ENCODE peak calls at places on chromosomes 7 and 10, in seven cellular contexts. One of them, this sample, is unnamed.

GRCh38 chr10:71431945-71432905 is 35.5 kb downstream of the CDH23 start:
- DNase-seq in germinal center: no peak
- DNase-seq in thoracic aorta: no peak
- DNase-seq in heart left ventricle: no peak
- DNase-seq in hepatic stellate cell: peak
- DNase-seq in GF-D8: no peak
- DNase-seq in lower leg skin: peak
- DNase-seq in this sample: no peak

GRCh38 chr10:51937313-51937712 is 237.9 kb upstream of the CSTF2T start:
- DNase-seq in germinal center: no peak
- DNase-seq in thoracic aorta: no peak
- DNase-seq in heart left ventricle: no peak
- DNase-seq in hepatic stellate cell: peak
- DNase-seq in GF-D8: no peak
- DNase-seq in lower leg skin: no peak
- DNase-seq in this sample: no peak

GRCh38 chr7:151306860-151307259 is 34.8 kb upstream of the NUB1 start:
- DNase-seq in germinal center: no peak
- DNase-seq in thoracic aorta: no peak
- DNase-seq in heart left ventricle: no peak
- DNase-seq in hepatic stellate cell: no peak
- DNase-seq in GF-D8: no peak
- DNase-seq in lower leg skin: peak
- DNase-seq in this sample: no peak

GRCh38 chr10:4755286-4756009 is 70.6 kb upstream of the AKR1E2 start:
- DNase-seq in germinal center: no peak
- DNase-seq in thoracic aorta: no peak
- DNase-seq in heart left ventricle: no peak
- DNase-seq in hepatic stellate cell: no peak
- DNase-seq in GF-D8: no peak
- DNase-seq in lower leg skin: no peak
- DNase-seq in this sample: no peak

GRCh38 chr7:84271550-84271949 is 77.0 kb upstream of the SEMA3A start:
- DNase-seq in germinal center: no peak
- DNase-seq in thoracic aorta: no peak
- DNase-seq in heart left ventricle: no peak
- DNase-seq in hepatic stellate cell: no peak
- DNase-seq in GF-D8: no peak
- DNase-seq in lower leg skin: no peak
- DNase-seq in this sample: no peak

GRCh38 chr10:48750019-48750418 is 65.3 kb downstream of the WDFY4 start:
- DNase-seq in germinal center: no peak
- DNase-seq in thoracic aorta: no peak
- DNase-seq in heart left ventricle: no peak
- DNase-seq in hepatic stellate cell: no peak
- DNase-seq in GF-D8: no peak
- DNase-seq in lower leg skin: peak
- DNase-seq in this sample: no peak

GRCh38 chr7:120998996-120999565 is 10.6 kb downstream of the CPED1 start:
- DNase-seq in germinal center: no peak
- DNase-seq in thoracic aorta: no peak
- DNase-seq in heart left ventricle: no peak
- DNase-seq in hepatic stellate cell: no peak
- DNase-seq in GF-D8: no peak
- DNase-seq in lower leg skin: no peak
- DNase-seq in this sample: no peak

GRCh38 chr10:484925-485661 is 204.4 kb downstream of the DIP2C start:
- DNase-seq in germinal center: no peak
- DNase-seq in thoracic aorta: no peak
- DNase-seq in heart left ventricle: no peak
- DNase-seq in hepatic stellate cell: peak
- DNase-seq in GF-D8: no peak
- DNase-seq in lower leg skin: peak
- DNase-seq in this sample: no peak

GRCh38 chr10:119817991-119818888 is 54.4 kb downstream of the MCMBP start:
- DNase-seq in germinal center: peak
- DNase-seq in thoracic aorta: no peak
- DNase-seq in heart left ventricle: peak
- DNase-seq in hepatic stellate cell: no peak
- DNase-seq in GF-D8: no peak
- DNase-seq in lower leg skin: peak
- DNase-seq in this sample: peak

GRCh38 chr7:11786186-11786585 is 45.8 kb downstream of the THSD7A start:
- DNase-seq in germinal center: no peak
- DNase-seq in thoracic aorta: no peak
- DNase-seq in heart left ventricle: no peak
- DNase-seq in hepatic stellate cell: no peak
- DNase-seq in GF-D8: no peak
- DNase-seq in lower leg skin: no peak
- DNase-seq in this sample: no peak

GRCh38 chr7:151248191-151249033 is at the start of gene SMARCD3:
- DNase-seq in germinal center: no peak
- DNase-seq in thoracic aorta: no peak
- DNase-seq in heart left ventricle: peak
- DNase-seq in hepatic stellate cell: peak
- DNase-seq in GF-D8: no peak
- DNase-seq in lower leg skin: no peak
- DNase-seq in this sample: peak

GRCh38 chr7:6621195-6622128 is 6.1 kb downstream of the ZNF853 start:
- DNase-seq in germinal center: no peak
- DNase-seq in thoracic aorta: no peak
- DNase-seq in heart left ventricle: no peak
- DNase-seq in hepatic stellate cell: no peak
- DNase-seq in GF-D8: no peak
- DNase-seq in lower leg skin: no peak
- DNase-seq in this sample: no peak

GRCh38 chr10:12500406-12501303 is 151.3 kb downstream of the CAMK1D start:
- DNase-seq in germinal center: no peak
- DNase-seq in thoracic aorta: no peak
- DNase-seq in heart left ventricle: peak
- DNase-seq in hepatic stellate cell: no peak
- DNase-seq in GF-D8: peak
- DNase-seq in lower leg skin: peak
- DNase-seq in this sample: no peak

GRCh38 chr7:94237417-94237816 is 157.3 kb upstream of the COL1A2 start:
- DNase-seq in germinal center: no peak
- DNase-seq in thoracic aorta: no peak
- DNase-seq in heart left ventricle: no peak
- DNase-seq in hepatic stellate cell: no peak
- DNase-seq in GF-D8: no peak
- DNase-seq in lower leg skin: no peak
- DNase-seq in this sample: no peak

GRCh38 chr7:31340603-31341002 is at the start of gene NEUROD6:
- DNase-seq in germinal center: no peak
- DNase-seq in thoracic aorta: no peak
- DNase-seq in heart left ventricle: no peak
- DNase-seq in hepatic stellate cell: no peak
- DNase-seq in GF-D8: no peak
- DNase-seq in lower leg skin: no peak
- DNase-seq in this sample: no peak

GRCh38 chr7:17937506-17938115 is 2.7 kb downstream of the SNX13 start:
- DNase-seq in germinal center: no peak
- DNase-seq in thoracic aorta: no peak
- DNase-seq in heart left ventricle: no peak
- DNase-seq in hepatic stellate cell: no peak
- DNase-seq in GF-D8: no peak
- DNase-seq in lower leg skin: no peak
- DNase-seq in this sample: no peak

GRCh38 chr7:65268782-65269149 is 104.9 kb upstream of the ZNF92 start:
- DNase-seq in germinal center: no peak
- DNase-seq in thoracic aorta: no peak
- DNase-seq in heart left ventricle: no peak
- DNase-seq in hepatic stellate cell: no peak
- DNase-seq in GF-D8: no peak
- DNase-seq in lower leg skin: no peak
- DNase-seq in this sample: no peak

This sample was measured in uterus.